ENCODE peak calls at places on chromosomes 5 and 9, in six cellular contexts. S is SK-N-SH, P is prostate gland, D is HCT116, U is heart left ventricle, W is body of pancreas. R is an unnamed sample.
A peak's percentile ranks its signal among the peaks of the same experiment; 100 is the strongest.

GRCh38 chr5:94793113-94793815 is 174.8 kb downstream of the SLF1 start:
- DNase-seq in P (no peak), U (no peak), D (no peak), S (no peak), W (no peak), R (peak; percentile 84)

GRCh38 chr9:36204906-36205547 is 14.3 kb downstream of the CLTA start:
- DNase-seq in D (no peak), U (no peak), P (no peak), S (peak; percentile 33), W (peak; percentile 9), R (peak; percentile 20)

GRCh38 chr9:72894342-72894741 is 58.5 kb downstream of the ALDH1A1 start:
- DNase-seq in S (no peak), D (no peak), U (no peak), P (no peak), W (no peak), R (no peak)

GRCh38 chr5:103467831-103468230 is 94.8 kb downstream of the NUDT12 start:
- DNase-seq in P (no peak), U (no peak), S (no peak), D (no peak), W (no peak), R (no peak)

GRCh38 chr5:87916320-87916719 is 352.3 kb downstream of the TMEM161B start:
- DNase-seq in D (no peak), W (no peak), S (no peak), P (no peak), U (no peak), R (no peak)

GRCh38 chr9:106403081-106403480 is 459.9 kb upstream of the ZNF462 start:
- DNase-seq in D (no peak), W (no peak), U (no peak), S (no peak), P (no peak), R (no peak)

GRCh38 chr5:34001231-34001935 is 6.5 kb downstream of the AMACR start:
- DNase-seq in S (no peak), W (peak; percentile 93), D (no peak), U (no peak), P (peak; percentile 13), R (no peak)

GRCh38 chr5:77560677-77561263 is 68.7 kb upstream of the WDR41 start:
- DNase-seq in P (peak; percentile 5), S (peak; percentile 40), U (no peak), W (no peak), D (peak; percentile 38), R (peak; percentile 65)

GRCh38 chr9:426976-427375 is 212.3 kb downstream of the DOCK8 start:
- DNase-seq in S (no peak), W (no peak), P (no peak), D (no peak), U (no peak), R (no peak)

GRCh38 chr5:643811-644271 is 31.7 kb downstream of the CEP72 start:
- DNase-seq in S (no peak), D (no peak), U (no peak), W (no peak), P (no peak), R (no peak)

GRCh38 chr9:83536332-83536731 is 1.9 kb downstream of the FRMD3 start:
- DNase-seq in W (no peak), P (no peak), D (no peak), U (no peak), S (no peak), R (no peak)

GRCh38 chr9:121895836-121896544 is 197.1 kb downstream of the TTLL11 start:
- DNase-seq in W (peak; percentile 55), P (peak; percentile 48), U (no peak), D (no peak), S (no peak), R (peak; percentile 19)

GRCh38 chr9:124780757-124781151 is 3.8 kb downstream of the OLFML2A start:
- DNase-seq in U (no peak), D (no peak), P (no peak), W (no peak), S (no peak), R (no peak)

GRCh38 chr5:113278976-113279375 is 155.8 kb downstream of the TSSK1B start:
- DNase-seq in S (no peak), D (no peak), U (no peak), W (no peak), P (no peak), R (peak; percentile 19)

GRCh38 chr9:87516222-87516930 is 18.7 kb downstream of the DAPK1 start:
- DNase-seq in S (no peak), U (peak; percentile 50), W (peak; percentile 77), P (no peak), D (no peak), R (no peak)

GRCh38 chr9:87514136-87514535 is 16.5 kb downstream of the DAPK1 start:
- DNase-seq in P (no peak), S (no peak), W (no peak), U (no peak), D (no peak), R (no peak)

GRCh38 chr9:87516931-87517300 is 19.2 kb downstream of the DAPK1 start:
- DNase-seq in W (no peak), P (no peak), S (no peak), U (no peak), D (no peak), R (no peak)

GRCh38 chr9:87515588-87516221 is 18.0 kb downstream of the DAPK1 start:
- DNase-seq in D (no peak), W (no peak), S (no peak), U (no peak), P (no peak), R (no peak)

DNA sequence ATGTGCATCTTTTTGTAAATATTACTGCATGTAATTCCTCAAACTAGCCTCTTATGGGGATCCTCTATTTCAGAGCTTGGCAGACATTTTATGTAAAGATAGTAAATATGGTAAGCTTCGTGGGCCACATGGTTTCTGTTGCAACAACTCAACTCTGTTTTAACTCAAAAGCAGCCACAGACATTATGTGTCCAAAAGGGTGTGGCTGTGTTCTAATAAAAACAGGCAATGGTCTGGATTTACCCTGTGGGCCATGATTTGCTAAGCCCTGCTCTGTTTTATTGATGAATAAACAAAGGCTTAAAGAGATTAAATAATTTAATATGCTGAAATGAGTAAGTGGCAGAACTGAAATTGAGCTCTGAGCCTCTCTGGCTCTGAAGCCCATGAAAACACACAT is 17.4 kb downstream of the DAPK1 start:
- DNase-seq in P (no peak), S (no peak), W (no peak), D (no peak), U (no peak), R (no peak)
- H3K4me1 ChIP-seq in P (no peaks in the 10 kb centered on the region), S (peaks cover 16% of the 10 kb centered on the region), W (peaks cover 23% of the 10 kb centered on the region), D (peaks cover 15% of the 10 kb centered on the region), U (peaks cover 75% of the 10 kb centered on the region), R (no peaks in the 10 kb centered on the region)

GRCh38 chr5:17212210-17212609 is 5.2 kb upstream of the BASP1 start:
- DNase-seq in S (no peak), P (no peak), D (no peak), U (no peak), W (no peak), R (no peak)
- H3K4me1 ChIP-seq in S (no peaks in the 10 kb centered on the region), P (no peaks in the 10 kb centered on the region), D (no peaks in the 10 kb centered on the region), U (no peaks in the 10 kb centered on the region), W (peaks cover 12% of the 10 kb centered on the region), R (peaks cover 4% of the 10 kb centered on the region)

GRCh38 chr9:129491486-129491855 is 129.4 kb downstream of the C9orf50 start:
- DNase-seq in W (peak; percentile 68), U (peak; percentile 75), S (no peak), P (no peak), D (no peak), R (no peak)

GRCh38 chr9:129489838-129490582 is 130.9 kb downstream of the C9orf50 start:
- DNase-seq in U (peak; percentile 40), P (no peak), D (no peak), S (no peak), W (no peak), R (no peak)

GRCh38 chr9:129493714-129494047 is 127.2 kb downstream of the C9orf50 start:
- DNase-seq in W (no peak), U (no peak), S (no peak), P (no peak), D (no peak), R (no peak)

GRCh38 chr9:129493002-129493713 is 127.7 kb downstream of the C9orf50 start:
- DNase-seq in U (no peak), P (no peak), W (no peak), S (no peak), D (no peak), R (no peak)

DNA sequence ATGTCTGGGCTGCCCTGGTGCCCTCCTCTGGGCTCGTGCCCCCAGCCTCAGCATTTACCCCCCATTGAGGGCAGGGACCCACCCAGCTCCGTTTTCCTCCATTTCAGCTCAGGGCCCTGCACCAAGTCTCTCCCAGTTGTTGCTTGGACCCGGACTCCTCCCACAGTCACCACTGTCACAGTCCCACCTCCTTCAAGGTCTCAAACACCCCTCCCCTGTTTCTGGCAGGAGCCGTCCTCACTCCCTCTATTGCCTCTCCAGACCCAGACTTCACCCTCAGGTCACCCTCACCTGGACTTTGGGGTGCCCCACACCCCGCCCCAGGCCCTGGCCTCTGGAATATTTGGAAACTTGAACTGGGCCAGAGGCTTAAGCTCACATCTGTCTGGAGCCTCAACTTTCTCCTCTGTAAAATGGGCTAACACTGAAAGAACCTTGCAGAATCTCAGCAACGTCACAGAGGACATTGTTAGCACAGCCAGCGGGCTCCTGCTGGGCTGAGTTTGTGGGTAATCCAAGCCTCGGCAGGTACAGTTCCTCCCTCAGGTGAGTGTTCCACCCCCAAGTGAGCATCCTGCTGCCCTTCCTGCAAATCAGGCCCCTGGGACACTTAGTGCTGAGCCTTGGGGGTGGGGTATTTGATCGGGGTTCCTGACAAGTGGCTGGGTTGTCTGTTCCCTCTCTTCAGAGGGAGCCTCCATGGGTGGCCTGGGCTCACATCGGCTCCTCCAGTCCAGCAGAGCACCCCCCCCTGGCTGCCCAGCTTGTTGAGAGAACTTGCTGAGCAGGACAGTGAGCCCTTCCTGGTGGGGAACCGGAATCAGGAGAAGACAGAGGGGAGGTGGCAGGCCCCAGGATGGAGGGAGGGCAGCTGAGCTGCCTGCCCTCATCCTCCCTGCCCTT is 130.1 kb downstream of the C9orf50 start:
- DNase-seq in D (no peak), U (peak; percentile 45), S (no peak), P (no peak), W (peak; percentile 61), R (no peak)
- H3K4me1 ChIP-seq in D (peaks cover 100% of the 10 kb centered on the region), U (peaks cover 92% of the 10 kb centered on the region), S (peaks cover 80% of the 10 kb centered on the region), P (peaks cover 59% of the 10 kb centered on the region), W (peaks cover 91% of the 10 kb centered on the region), R (peaks cover 28% of the 10 kb centered on the region)

DNA sequence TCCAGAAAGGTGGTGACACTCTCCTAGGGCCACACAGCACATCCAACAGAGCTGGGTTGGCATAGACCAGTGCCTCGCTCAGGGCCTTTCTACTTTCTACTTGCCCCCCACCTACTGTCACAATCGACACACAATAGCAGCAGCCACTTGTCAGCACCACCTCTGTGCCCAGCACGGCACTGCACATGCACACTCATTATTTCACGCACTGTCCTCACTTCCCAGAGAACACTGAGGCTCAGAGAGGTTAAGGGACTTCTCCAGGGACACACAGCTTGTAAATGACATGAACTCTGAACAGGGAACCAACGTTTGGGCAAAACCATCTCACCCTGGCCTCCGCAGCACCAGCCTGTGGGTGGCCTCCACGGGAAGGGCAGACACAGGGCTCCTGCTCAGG is 70.9 kb upstream of the STXBP1 start:
- DNase-seq in D (no peak), S (no peak), W (no peak), P (no peak), U (no peak), R (no peak)
- H3K4me1 ChIP-seq in D (peaks cover 55% of the 10 kb centered on the region), S (peaks cover 24% of the 10 kb centered on the region), W (peaks cover 97% of the 10 kb centered on the region), P (peaks cover 84% of the 10 kb centered on the region), U (peaks cover 71% of the 10 kb centered on the region), R (peaks cover 8% of the 10 kb centered on the region)

DNA sequence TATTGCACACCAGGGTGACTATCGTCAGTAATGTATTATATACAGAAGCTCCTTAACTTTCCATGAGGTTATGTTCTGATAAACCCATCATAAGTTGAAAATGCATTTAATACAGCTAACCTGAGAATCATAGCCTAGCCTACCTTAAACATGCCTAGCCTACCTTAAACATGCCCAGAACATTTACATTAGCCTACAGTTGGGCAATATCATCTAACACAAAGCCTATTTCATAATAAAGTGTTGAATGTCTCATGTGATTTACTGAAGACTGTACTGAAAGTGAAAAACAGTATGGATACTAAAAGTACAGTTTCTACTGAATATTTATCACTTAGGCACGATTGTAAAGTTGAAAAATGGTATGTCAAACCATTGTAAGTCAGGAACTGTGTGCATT is 1.5 kb downstream of the GM2A start:
- DNase-seq in P (no peak), U (no peak), D (no peak), S (no peak), W (no peak), R (no peak)
- H3K4me1 ChIP-seq in P (no peaks in the 10 kb centered on the region), U (peaks cover 67% of the 10 kb centered on the region), D (peaks cover 42% of the 10 kb centered on the region), S (peaks cover 5% of the 10 kb centered on the region), W (peaks cover 33% of the 10 kb centered on the region), R (peaks cover 10% of the 10 kb centered on the region)

R was measured in cardiac muscle cell.